ENCODE peak calls at places on chromosome 19, in four cellular contexts. L is K562, D is H1, W is HepG2. S is an unnamed sample.

GRCh38 chr19:44603201-44603945 is 10.0 kb upstream of the IGSF23 start:
- DNase-seq in L (no peak), D (no peak), W (no peak), S (no peak)

GRCh38 chr19:50459638-50460037 is 16.7 kb upstream of the EMC10 start:
- DNase-seq in L (no peak), D (no peak), W (no peak), S (no peak)

GRCh38 chr19:47786566-47786965 is 8.1 kb downstream of the SELENOW start:
- DNase-seq in L (no peak), D (no peak), W (no peak), S (no peak)

GRCh38 chr19:33375156-33375744 is 1.7 kb downstream of the CEBPG start:
- DNase-seq in L (no peak), D (no peak), W (no peak), S (no peak)

GRCh38 chr19:17755977-17756670 is 4.8 kb downstream of the FCHO1 start:
- DNase-seq in L (peak), D (peak), W (no peak), S (peak)

GRCh38 chr19:415292-415691 is 6.3 kb upstream of the C2CD4C start:
- DNase-seq in L (no peak), D (no peak), W (no peak), S (no peak)

GRCh38 chr19:1116726-1117581 is 13.2 kb downstream of the GPX4 start:
- DNase-seq in L (no peak), D (no peak), W (no peak), S (no peak)

GRCh38 chr19:33134571-33135041 is 2.7 kb downstream of the WDR88 start:
- DNase-seq in L (peak), D (peak), W (no peak), S (no peak)

GRCh38 chr19:41023193-41023592 is 32.1 kb downstream of the CYP2B6 start:
- DNase-seq in L (peak), D (no peak), W (no peak), S (no peak)

GRCh38 chr19:7238091-7238490 is 56.1 kb downstream of the INSR start:
- DNase-seq in L (no peak), D (no peak), W (no peak), S (no peak)

GRCh38 chr19:35249146-35249847 is 495 bp downstream of the LSR start:
- DNase-seq in L (peak), D (no peak), W (no peak), S (no peak)

GRCh38 chr19:17103177-17103576 is 27.6 kb downstream of the MYO9B start:
- DNase-seq in L (peak), D (peak), W (peak), S (no peak)

GRCh38 chr19:49340069-49340864 is 5.1 kb downstream of the CD37 start:
- DNase-seq in L (peak), D (peak), W (peak), S (peak)

GRCh38 chr19:49344516-49345423 is 9.6 kb downstream of the CD37 start:
- DNase-seq in L (no peak), D (no peak), W (no peak), S (no peak)

GRCh38 chr19:49343127-49343526 is 7.9 kb downstream of the CD37 start:
- DNase-seq in L (no peak), D (no peak), W (no peak), S (no peak)

GRCh38 chr19:49340865-49341718 is 5.9 kb downstream of the CD37 start:
- DNase-seq in L (no peak), D (no peak), W (no peak), S (no peak)

GRCh38 chr19:49342291-49342721 is 7.1 kb downstream of the CD37 start:
- DNase-seq in L (no peak), D (no peak), W (no peak), S (no peak)
- TF ChIP-seq HDAC2 in L (no peak), D (no peak), W (no peak), S (no peak)

DNA sequence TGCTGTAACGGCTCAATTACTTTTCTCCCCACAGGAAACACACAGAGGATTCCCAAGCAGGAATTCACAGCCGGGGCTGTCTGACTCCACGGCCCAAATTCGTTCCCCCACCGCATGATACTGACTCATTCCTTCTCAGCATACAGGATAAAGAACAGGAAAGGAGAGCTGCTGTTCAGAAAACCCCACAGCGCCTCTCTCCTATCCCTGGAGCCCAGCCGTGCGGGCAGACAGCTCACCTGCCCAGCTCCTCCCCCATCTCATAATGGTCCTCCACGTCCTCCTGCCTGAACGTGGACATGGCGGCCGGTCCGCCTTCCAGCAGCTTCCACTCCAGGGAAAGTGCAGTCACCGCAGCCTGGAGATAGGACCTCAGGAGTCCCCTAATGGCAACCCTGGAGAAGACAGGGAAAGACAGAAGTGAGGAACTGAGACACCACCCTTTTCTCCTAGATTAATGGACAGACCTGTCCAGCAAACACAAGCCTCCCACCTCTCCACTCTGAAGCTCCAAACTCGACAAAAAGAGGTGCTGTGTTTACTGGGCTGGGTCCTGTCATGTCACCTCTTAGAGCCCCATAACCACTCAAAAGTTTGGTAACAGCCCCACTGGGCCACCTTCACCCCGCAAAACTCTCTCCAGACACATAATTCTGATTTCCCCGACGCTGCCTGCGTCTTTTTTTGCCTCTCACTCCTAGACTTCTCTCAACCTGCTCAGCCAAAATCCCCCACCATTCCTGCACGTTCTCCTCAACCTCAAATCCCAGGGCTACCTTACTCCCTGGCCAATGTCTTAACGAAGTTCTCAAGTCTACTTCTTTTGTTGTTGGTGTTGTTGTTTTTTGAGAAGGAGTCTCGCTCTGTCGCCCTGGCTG is 1.2 kb downstream of the DAPK3 start:
- DNase-seq in L (peak), D (peak), W (peak), S (no peak)
- TF ChIP-seq BRCA1 in L (no peak), D (no peak), W (no peak), S (no peak)

DNA sequence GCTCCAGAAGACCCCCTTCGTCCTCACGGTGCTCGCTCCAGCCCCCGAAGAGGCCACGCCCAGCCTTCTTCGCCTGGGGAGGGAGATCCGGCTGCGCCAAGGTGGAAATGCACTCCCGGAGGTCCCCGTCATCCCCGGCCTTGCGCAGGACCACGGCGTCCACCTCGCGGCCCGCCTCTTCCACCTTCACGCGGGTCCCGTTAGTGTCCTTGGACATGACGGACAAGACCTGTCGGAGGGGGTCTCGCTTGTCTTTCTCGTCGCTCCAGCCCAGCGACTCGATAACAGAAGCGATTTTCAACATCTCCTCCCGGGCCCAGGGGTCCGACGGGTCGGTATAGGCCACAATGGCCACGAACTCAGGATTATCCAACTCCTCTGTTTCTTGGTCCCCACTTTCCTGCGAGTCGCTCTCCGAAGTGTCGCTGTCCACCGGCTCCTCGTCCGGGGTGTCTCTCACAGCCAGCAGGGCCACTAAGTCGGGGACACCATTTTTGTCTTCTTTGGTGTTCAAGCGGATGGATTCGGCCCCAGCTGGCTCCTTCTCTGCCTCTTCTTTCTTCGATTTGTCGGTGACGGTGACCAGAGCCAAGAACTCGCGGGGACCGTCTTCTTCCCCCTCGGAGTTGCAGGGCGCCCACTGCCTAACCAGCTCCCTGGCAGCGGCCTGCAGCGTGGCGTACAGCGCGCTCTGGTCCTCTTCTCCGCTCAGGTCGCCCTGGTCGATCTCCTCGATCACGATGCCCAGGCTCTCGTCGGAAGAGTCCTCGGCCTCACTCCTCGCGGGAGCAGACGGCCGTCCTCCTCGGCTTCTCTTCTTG is 1.3 kb downstream of the PNMA8B start:
- DNase-seq in L (no peak), D (no peak), W (no peak), S (no peak)
- TF ChIP-seq HDAC2 in L (no peak), D (no peak), W (no peak), S (no peak)

GRCh38 chr19:52742516-52742915 is 7.7 kb upstream of the ZNF611 start:
- DNase-seq in L (no peak), D (no peak), W (no peak), S (no peak)
- TF ChIP-seq BRCA1 in L (no peak), D (no peak), W (no peak), S (no peak)

DNA sequence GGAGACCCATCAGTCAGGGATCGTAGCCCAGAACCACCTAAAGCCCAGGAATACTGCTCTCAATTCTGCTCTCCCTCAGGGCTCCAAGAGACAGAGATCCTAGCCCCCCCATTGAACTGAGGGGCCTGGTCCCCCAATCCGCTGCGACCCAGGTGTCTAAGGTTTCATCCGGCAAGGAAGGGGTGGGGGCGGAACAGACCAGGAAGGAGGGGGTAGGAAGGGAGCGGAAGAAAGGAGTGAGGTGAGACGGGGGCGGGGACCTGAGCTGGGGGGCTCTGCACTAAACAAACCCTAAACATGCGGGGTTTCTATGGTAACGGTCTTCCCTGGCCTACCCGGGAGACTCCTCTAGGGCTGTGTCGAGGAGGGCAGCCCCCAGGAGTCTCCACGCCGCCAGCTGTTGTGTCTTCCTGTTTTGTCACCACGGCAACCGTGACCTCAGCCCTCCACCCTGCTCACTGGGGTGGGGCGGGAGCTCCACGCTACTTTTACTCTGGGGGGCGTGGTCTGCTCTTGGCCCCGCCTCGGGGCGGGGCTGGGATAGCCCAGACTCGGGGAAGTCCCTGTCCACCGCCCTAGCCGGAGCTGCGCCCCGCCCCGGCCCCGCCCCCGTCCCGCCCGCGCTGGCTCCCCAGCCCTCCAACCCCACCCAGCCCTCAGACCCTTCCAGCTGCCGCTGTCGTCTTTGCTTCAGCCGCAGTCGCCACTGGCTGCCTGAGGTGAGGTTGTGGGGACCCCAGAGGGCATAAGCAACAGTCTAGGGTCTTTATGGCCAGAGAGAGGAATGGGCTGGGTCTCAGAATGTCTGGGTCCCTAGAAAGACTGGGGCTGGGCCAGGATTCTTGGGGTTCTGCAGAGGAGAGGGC is at the start of gene MYADM:
- DNase-seq in L (peak), D (peak), W (peak), S (peak)
- TF ChIP-seq HDAC2 in L (no peak), D (no peak), W (peak), S (no peak)

GRCh38 chr19:51702754-51703654 is 9.9 kb downstream of the SPACA6 start:
- DNase-seq in L (peak), D (peak), W (no peak), S (no peak)
- TF ChIP-seq BRCA1 in L (no peak), D (no peak), W (no peak), S (no peak)

GRCh38 chr19:10006752-10007323 is 3.5 kb downstream of the COL5A3 start:
- DNase-seq in L (no peak), D (no peak), W (no peak), S (no peak)

GRCh38 chr19:10007366-10007765 is 2.9 kb downstream of the COL5A3 start:
- DNase-seq in L (no peak), D (no peak), W (no peak), S (no peak)

GRCh38 chr19:10006335-10006708 is 4.0 kb downstream of the COL5A3 start:
- DNase-seq in L (no peak), D (no peak), W (no peak), S (no peak)

GRCh38 chr19:10009269-10009665 is 1.0 kb downstream of the COL5A3 start:
- DNase-seq in L (peak), D (peak), W (no peak), S (no peak)

DNA sequence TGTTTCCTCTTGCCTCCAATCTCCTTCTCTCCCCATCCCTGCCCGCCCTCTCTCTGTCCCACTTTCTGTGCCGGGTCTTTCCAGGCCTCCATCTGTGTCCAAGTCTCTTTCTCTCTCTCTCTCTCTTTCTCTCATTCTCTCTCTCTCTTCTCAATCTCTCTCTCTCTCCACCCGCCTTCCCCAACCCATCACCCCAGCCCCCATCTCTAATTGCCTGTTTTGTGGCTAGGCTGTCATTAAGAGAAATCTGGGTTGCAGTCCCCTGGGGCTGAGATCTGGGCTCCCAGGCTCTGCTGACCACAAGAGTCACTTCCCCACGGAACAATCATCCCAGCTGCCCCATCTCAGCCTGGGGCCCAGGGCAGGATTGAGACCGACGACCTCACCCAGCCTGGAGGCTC is 2.5 kb downstream of the COL5A3 start:
- DNase-seq in L (no peak), D (no peak), W (no peak), S (no peak)
- TF ChIP-seq HDAC2 in L (no peak), D (no peak), W (no peak), S (no peak)

GRCh38 chr19:38735257-38735686 is 9.0 kb downstream of the CAPN12 start:
- DNase-seq in L (peak), D (peak), W (no peak), S (no peak)

GRCh38 chr19:38734176-38734425 is 10.2 kb downstream of the CAPN12 start:
- DNase-seq in L (no peak), D (no peak), W (no peak), S (no peak)

GRCh38 chr19:38733241-38733492 is 11.1 kb downstream of the CAPN12 start:
- DNase-seq in L (no peak), D (no peak), W (no peak), S (no peak)

GRCh38 chr19:38734426-38735256 is 9.6 kb downstream of the CAPN12 start:
- DNase-seq in L (no peak), D (no peak), W (no peak), S (peak)

GRCh38 chr19:38733493-38734175 is 10.6 kb downstream of the CAPN12 start:
- DNase-seq in L (no peak), D (no peak), W (no peak), S (no peak)
- TF ChIP-seq BRCA1 in L (no peak), D (no peak), W (no peak), S (no peak)

GRCh38 chr19:23909222-23909621 is 5.5 kb upstream of the ZNF726 start:
- DNase-seq in L (no peak), D (no peak), W (no peak), S (no peak)

GRCh38 chr19:23916991-23917390 is 2.3 kb downstream of the ZNF726 start:
- DNase-seq in L (no peak), D (no peak), W (no peak), S (no peak)

GRCh38 chr19:23917856-23918255 is 3.2 kb downstream of the ZNF726 start:
- DNase-seq in L (no peak), D (no peak), W (no peak), S (no peak)

GRCh38 chr19:23914402-23915286 is at the start of gene ZNF726:
- DNase-seq in L (peak), D (no peak), W (no peak), S (peak)

GRCh38 chr19:23913931-23914330 is 755 bp upstream of the ZNF726 start:
- DNase-seq in L (no peak), D (no peak), W (no peak), S (no peak)
- TF ChIP-seq HDAC2 in L (no peak), D (no peak), W (no peak), S (no peak)

S was measured in GM12878.